ENCODE peak calls at places on chromosomes 3 and 15, in nine cellular contexts. One of them, this sample, is unnamed. For H3K27me3, the result is how much of the 10 kb centered on the place peaks cover.

GRCh38 chr3:174100744-174101143 is 703.2 kb downstream of the NLGN1 start:
- DNase-seq in fibroblast of lung: peak
- DNase-seq in heart right ventricle: no peak
- DNase-seq in PC-9: no peak
- DNase-seq in tibial nerve: no peak
- DNase-seq in Panc1: no peak
- DNase-seq in spleen: no peak
- DNase-seq in hepatocyte: no peak
- DNase-seq in stomach: no peak
- DNase-seq in this sample: no peak

GRCh38 chr3:66989860-66990696 is 8.0 kb upstream of the KBTBD8 start:
- DNase-seq in fibroblast of lung: peak
- DNase-seq in stomach: no peak
- DNase-seq in spleen: no peak
- DNase-seq in tibial nerve: no peak
- DNase-seq in heart right ventricle: no peak
- DNase-seq in hepatocyte: no peak
- DNase-seq in Panc1: no peak
- DNase-seq in PC-9: no peak
- DNase-seq in this sample: no peak

GRCh38 chr15:99103279-99103678 is 1.6 kb upstream of the SYNM start:
- DNase-seq in stomach: no peak
- DNase-seq in fibroblast of lung: no peak
- DNase-seq in spleen: peak
- DNase-seq in heart right ventricle: no peak
- DNase-seq in hepatocyte: no peak
- DNase-seq in Panc1: no peak
- DNase-seq in PC-9: no peak
- DNase-seq in tibial nerve: no peak
- DNase-seq in this sample: no peak

GRCh38 chr15:65383456-65383855 is 5.7 kb upstream of the IGDCC3 start:
- DNase-seq in heart right ventricle: no peak
- DNase-seq in fibroblast of lung: no peak
- DNase-seq in hepatocyte: no peak
- DNase-seq in Panc1: no peak
- DNase-seq in PC-9: no peak
- DNase-seq in tibial nerve: no peak
- DNase-seq in stomach: no peak
- DNase-seq in spleen: no peak
- DNase-seq in this sample: no peak

GRCh38 chr3:133868758-133869429 is 26.8 kb downstream of the RAB6B start:
- DNase-seq in tibial nerve: no peak
- DNase-seq in Panc1: no peak
- DNase-seq in spleen: no peak
- DNase-seq in fibroblast of lung: no peak
- DNase-seq in PC-9: no peak
- DNase-seq in hepatocyte: no peak
- DNase-seq in stomach: no peak
- DNase-seq in heart right ventricle: no peak
- DNase-seq in this sample: no peak

GRCh38 chr15:95684126-95684525 is 646.4 kb upstream of the NR2F2 start:
- DNase-seq in hepatocyte: no peak
- DNase-seq in heart right ventricle: no peak
- DNase-seq in PC-9: no peak
- DNase-seq in spleen: no peak
- DNase-seq in fibroblast of lung: no peak
- DNase-seq in Panc1: no peak
- DNase-seq in tibial nerve: no peak
- DNase-seq in stomach: no peak
- DNase-seq in this sample: no peak

GRCh38 chr15:58921267-58921666 is 12.2 kb downstream of the SLTM start:
- DNase-seq in stomach: no peak
- DNase-seq in PC-9: no peak
- DNase-seq in tibial nerve: no peak
- DNase-seq in heart right ventricle: no peak
- DNase-seq in fibroblast of lung: no peak
- DNase-seq in Panc1: no peak
- DNase-seq in spleen: no peak
- DNase-seq in hepatocyte: no peak
- DNase-seq in this sample: no peak

GRCh38 chr15:98002874-98003273 is 42.4 kb downstream of the ARRDC4 start:
- DNase-seq in tibial nerve: no peak
- DNase-seq in hepatocyte: no peak
- DNase-seq in stomach: no peak
- DNase-seq in heart right ventricle: no peak
- DNase-seq in PC-9: no peak
- DNase-seq in Panc1: no peak
- DNase-seq in spleen: no peak
- DNase-seq in fibroblast of lung: no peak
- DNase-seq in this sample: no peak

GRCh38 chr15:79002631-79003030 is 57.8 kb upstream of the CTSH start:
- DNase-seq in hepatocyte: no peak
- DNase-seq in tibial nerve: no peak
- DNase-seq in stomach: no peak
- DNase-seq in PC-9: no peak
- DNase-seq in heart right ventricle: no peak
- DNase-seq in fibroblast of lung: no peak
- DNase-seq in spleen: no peak
- DNase-seq in Panc1: no peak
- DNase-seq in this sample: no peak

GRCh38 chr3:94965867-94966471 is 903.1 kb downstream of the NSUN3 start:
- DNase-seq in tibial nerve: no peak
- DNase-seq in Panc1: no peak
- DNase-seq in fibroblast of lung: no peak
- DNase-seq in heart right ventricle: no peak
- DNase-seq in hepatocyte: no peak
- DNase-seq in stomach: no peak
- DNase-seq in PC-9: no peak
- DNase-seq in spleen: no peak
- DNase-seq in this sample: no peak

GRCh38 chr3:70999730-71000129 is 583.8 kb downstream of the FOXP1 start:
- DNase-seq in PC-9: peak
- DNase-seq in hepatocyte: no peak
- DNase-seq in tibial nerve: no peak
- DNase-seq in stomach: no peak
- DNase-seq in heart right ventricle: no peak
- DNase-seq in Panc1: no peak
- DNase-seq in spleen: no peak
- DNase-seq in fibroblast of lung: peak
- DNase-seq in this sample: no peak

GRCh38 chr15:89068325-89068784 is 19.9 kb upstream of the ABHD2 start:
- DNase-seq in hepatocyte: no peak
- DNase-seq in tibial nerve: no peak
- DNase-seq in heart right ventricle: peak
- DNase-seq in PC-9: no peak
- DNase-seq in Panc1: no peak
- DNase-seq in stomach: no peak
- DNase-seq in spleen: no peak
- DNase-seq in fibroblast of lung: peak
- DNase-seq in this sample: no peak

GRCh38 chr3:180416111-180416541 is 185.8 kb upstream of the TTC14 start:
- DNase-seq in tibial nerve: no peak
- DNase-seq in hepatocyte: no peak
- DNase-seq in Panc1: peak
- DNase-seq in heart right ventricle: no peak
- DNase-seq in fibroblast of lung: peak
- DNase-seq in stomach: no peak
- DNase-seq in spleen: no peak
- DNase-seq in PC-9: no peak
- DNase-seq in this sample: no peak

GRCh38 chr15:29880341-29880740 is 58.1 kb upstream of the TJP1 start:
- DNase-seq in Panc1: no peak
- DNase-seq in spleen: no peak
- DNase-seq in tibial nerve: no peak
- DNase-seq in hepatocyte: no peak
- DNase-seq in PC-9: no peak
- DNase-seq in fibroblast of lung: no peak
- DNase-seq in stomach: no peak
- DNase-seq in heart right ventricle: no peak
- DNase-seq in this sample: no peak

GRCh38 chr3:123881771-123882170 is 2.4 kb downstream of the MYLK start:
- DNase-seq in hepatocyte: no peak
- DNase-seq in tibial nerve: no peak
- DNase-seq in Panc1: no peak
- DNase-seq in stomach: no peak
- DNase-seq in spleen: no peak
- DNase-seq in heart right ventricle: no peak
- DNase-seq in fibroblast of lung: no peak
- DNase-seq in PC-9: no peak
- DNase-seq in this sample: no peak

GRCh38 chr3:186901135-186901734 is 29.1 kb upstream of the ST6GAL1 start:
- DNase-seq in tibial nerve: no peak
- DNase-seq in fibroblast of lung: peak
- DNase-seq in hepatocyte: no peak
- DNase-seq in stomach: no peak
- DNase-seq in heart right ventricle: no peak
- DNase-seq in spleen: no peak
- DNase-seq in Panc1: no peak
- DNase-seq in PC-9: no peak
- DNase-seq in this sample: no peak

GRCh38 chr3:51538115-51538458 is 432 bp upstream of the RAD54L2 start:
- DNase-seq in fibroblast of lung: peak
- DNase-seq in stomach: no peak
- DNase-seq in heart right ventricle: no peak
- DNase-seq in PC-9: no peak
- DNase-seq in Panc1: no peak
- DNase-seq in tibial nerve: no peak
- DNase-seq in spleen: no peak
- DNase-seq in hepatocyte: peak
- DNase-seq in this sample: no peak

GRCh38 chr3:16150285-16150684 is 24.2 kb upstream of the GALNT15 start:
- DNase-seq in hepatocyte: no peak
- DNase-seq in stomach: no peak
- DNase-seq in fibroblast of lung: no peak
- DNase-seq in spleen: no peak
- DNase-seq in PC-9: no peak
- DNase-seq in Panc1: no peak
- DNase-seq in tibial nerve: no peak
- DNase-seq in heart right ventricle: no peak
- DNase-seq in this sample: no peak
- TF ChIP-seq CTCF in hepatocyte: no peak
- TF ChIP-seq CTCF in stomach: no peak
- TF ChIP-seq CTCF in fibroblast of lung: no peak
- TF ChIP-seq CTCF in spleen: no peak
- TF ChIP-seq CTCF in PC-9: no peak
- TF ChIP-seq CTCF in Panc1: no peak
- TF ChIP-seq CTCF in tibial nerve: no peak
- TF ChIP-seq CTCF in heart right ventricle: no peak
- TF ChIP-seq CTCF in this sample: no peak

GRCh38 chr3:31016196-31016595 is 121.7 kb upstream of the GADL1 start:
- DNase-seq in stomach: no peak
- DNase-seq in spleen: no peak
- DNase-seq in tibial nerve: no peak
- DNase-seq in PC-9: no peak
- DNase-seq in heart right ventricle: no peak
- DNase-seq in fibroblast of lung: no peak
- DNase-seq in Panc1: no peak
- DNase-seq in hepatocyte: no peak
- DNase-seq in this sample: no peak

GRCh38 chr3:31013843-31014242 is 119.4 kb upstream of the GADL1 start:
- DNase-seq in hepatocyte: no peak
- DNase-seq in tibial nerve: no peak
- DNase-seq in Panc1: no peak
- DNase-seq in spleen: no peak
- DNase-seq in fibroblast of lung: peak
- DNase-seq in stomach: no peak
- DNase-seq in heart right ventricle: no peak
- DNase-seq in PC-9: no peak
- DNase-seq in this sample: no peak

GRCh38 chr3:31010491-31010890 is 116.0 kb upstream of the GADL1 start:
- DNase-seq in heart right ventricle: no peak
- DNase-seq in spleen: no peak
- DNase-seq in hepatocyte: no peak
- DNase-seq in fibroblast of lung: peak
- DNase-seq in PC-9: no peak
- DNase-seq in Panc1: no peak
- DNase-seq in stomach: no peak
- DNase-seq in tibial nerve: no peak
- DNase-seq in this sample: no peak

GRCh38 chr3:31011383-31011782 is 116.9 kb upstream of the GADL1 start:
- DNase-seq in PC-9: no peak
- DNase-seq in Panc1: no peak
- DNase-seq in tibial nerve: no peak
- DNase-seq in stomach: no peak
- DNase-seq in spleen: no peak
- DNase-seq in heart right ventricle: no peak
- DNase-seq in hepatocyte: no peak
- DNase-seq in fibroblast of lung: no peak
- DNase-seq in this sample: no peak

GRCh38 chr3:31014317-31015040 is 120.0 kb upstream of the GADL1 start:
- DNase-seq in Panc1: no peak
- DNase-seq in spleen: no peak
- DNase-seq in hepatocyte: no peak
- DNase-seq in stomach: no peak
- DNase-seq in PC-9: no peak
- DNase-seq in fibroblast of lung: peak
- DNase-seq in tibial nerve: no peak
- DNase-seq in heart right ventricle: no peak
- DNase-seq in this sample: no peak
- H3K27ac ChIP-seq in Panc1: no peak
- H3K27ac ChIP-seq in spleen: no peak
- H3K27ac ChIP-seq in hepatocyte: no peak
- H3K27ac ChIP-seq in stomach: no peak
- H3K27ac ChIP-seq in PC-9: no peak
- H3K27ac ChIP-seq in fibroblast of lung: no peak
- H3K27ac ChIP-seq in tibial nerve: no peak
- H3K27ac ChIP-seq in heart right ventricle: no peak
- H3K27ac ChIP-seq in this sample: no peak

GRCh38 chr3:151024339-151024738 is 51.8 kb upstream of the CLRN1 start:
- DNase-seq in Panc1: no peak
- DNase-seq in fibroblast of lung: no peak
- DNase-seq in spleen: no peak
- DNase-seq in hepatocyte: no peak
- DNase-seq in stomach: no peak
- DNase-seq in PC-9: no peak
- DNase-seq in tibial nerve: no peak
- DNase-seq in heart right ventricle: no peak
- DNase-seq in this sample: no peak
- H3K27me3 ChIP-seq in Panc1: under half
- H3K27me3 ChIP-seq in fibroblast of lung: under half
- H3K27me3 ChIP-seq in spleen: under half
- H3K27me3 ChIP-seq in hepatocyte: under half
- H3K27me3 ChIP-seq in stomach: under half
- H3K27me3 ChIP-seq in PC-9: under half
- H3K27me3 ChIP-seq in tibial nerve: under half
- H3K27me3 ChIP-seq in heart right ventricle: under half
- H3K27me3 ChIP-seq in this sample: under half

DNA sequence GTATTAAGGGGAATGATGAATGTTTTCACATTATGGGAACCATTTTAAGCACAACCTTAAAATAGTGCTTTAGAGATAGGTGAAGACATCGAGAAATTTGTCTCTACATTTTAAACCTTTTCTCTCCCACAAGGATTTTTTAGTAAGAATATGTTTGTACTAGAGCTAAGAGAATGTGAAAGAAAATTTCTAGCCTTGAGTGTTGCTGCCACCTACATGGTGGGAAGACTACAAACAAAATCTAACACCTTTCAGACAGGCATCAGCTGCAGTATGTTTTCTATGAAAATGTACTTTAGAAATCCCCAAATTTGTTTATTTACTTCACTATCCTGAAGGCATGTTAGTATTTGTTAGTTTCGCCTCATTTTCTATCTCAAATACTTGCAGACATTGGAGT is 247.4 kb downstream of the WDR72 start:
- DNase-seq in Panc1: no peak
- DNase-seq in fibroblast of lung: no peak
- DNase-seq in tibial nerve: no peak
- DNase-seq in stomach: no peak
- DNase-seq in spleen: no peak
- DNase-seq in heart right ventricle: no peak
- DNase-seq in PC-9: no peak
- DNase-seq in hepatocyte: no peak
- DNase-seq in this sample: peak
- TF ChIP-seq CTCF in Panc1: no peak
- TF ChIP-seq CTCF in fibroblast of lung: no peak
- TF ChIP-seq CTCF in tibial nerve: no peak
- TF ChIP-seq CTCF in stomach: no peak
- TF ChIP-seq CTCF in spleen: no peak
- TF ChIP-seq CTCF in heart right ventricle: no peak
- TF ChIP-seq CTCF in PC-9: no peak
- TF ChIP-seq CTCF in hepatocyte: peak
- TF ChIP-seq CTCF in this sample: peak